ENCODE peak calls at places on chromosomes 16 and 17, in nine cellular contexts. F, C, Y, E, V, H, Z, P and A are unnamed samples.
A peak's percentile ranks its signal among the peaks of the same experiment; 100 is the strongest.

GRCh38 chr17:40071720-40072480 is 9.1 kb downstream of the THRA start:
- DNase-seq in E (peak; percentile 98), H (no peak), Z (peak; percentile 83), Y (peak; percentile 91), P (peak; percentile 93), F (peak; percentile 89), V (peak; percentile 90), C (peak; percentile 88), A (no peak)

GRCh38 chr17:20992416-20992815 is 50.4 kb downstream of the USP22 start:
- DNase-seq in C (no peak), Z (no peak), E (no peak), F (no peak), Y (no peak), P (no peak), V (peak; percentile 50), H (no peak), A (no peak)

GRCh38 chr17:15171433-15172047 is 93.6 kb downstream of the PMP22 start:
- DNase-seq in V (peak; percentile 80), E (peak; percentile 63), F (peak; percentile 42), C (peak; percentile 33), H (peak; percentile 21), Y (peak; percentile 52), P (peak; percentile 86), Z (peak; percentile 75), A (peak; percentile 54)

GRCh38 chr17:65117384-65118035 is 19.7 kb upstream of the RGS9 start:
- DNase-seq in Z (no peak), E (no peak), Y (no peak), P (no peak), H (no peak), F (no peak), C (no peak), V (no peak), A (no peak)

GRCh38 chr17:77594416-77595209 is 363.9 kb upstream of the TNRC6C start:
- DNase-seq in F (no peak), H (no peak), Y (no peak), C (no peak), P (no peak), V (peak; percentile 26), E (no peak), Z (peak; percentile 14), A (no peak)

GRCh38 chr17:78172284-78173024 is 4.1 kb downstream of the SYNGR2 start:
- DNase-seq in H (no peak), C (no peak), V (peak; percentile 86), Z (peak; percentile 83), E (no peak), F (peak; percentile 89), Y (peak; percentile 90), P (no peak), A (no peak)

GRCh38 chr16:8572919-8573724 is 17.2 kb downstream of the TMEM114 start:
- DNase-seq in V (no peak), Z (no peak), Y (no peak), P (no peak), C (no peak), F (no peak), H (no peak), E (no peak), A (no peak)

GRCh38 chr16:23924138-23924537 is 88.4 kb downstream of the PRKCB start:
- DNase-seq in C (no peak), Y (no peak), F (no peak), P (no peak), E (no peak), Z (no peak), H (no peak), V (no peak), A (no peak)

GRCh38 chr17:82518826-82519810 is at the start of gene FOXK2:
- DNase-seq in F (peak; percentile 94), C (peak; percentile 92), V (peak; percentile 96), E (peak; percentile 96), P (peak; percentile 92), H (no peak), Y (peak; percentile 92), Z (peak; percentile 95), A (peak; percentile 89)

GRCh38 chr16:81238296-81239011 is at the start of gene BCO1:
- DNase-seq in H (no peak), V (no peak), P (no peak), Z (no peak), Y (peak; percentile 55), F (peak; percentile 31), E (peak; percentile 66), C (peak; percentile 20), A (peak; percentile 29)

GRCh38 chr16:81241706-81242105 is 3.2 kb downstream of the BCO1 start:
- DNase-seq in F (no peak), P (no peak), Y (no peak), Z (no peak), H (no peak), V (no peak), E (no peak), C (no peak), A (no peak)

GRCh38 chr16:81237282-81237681 is 1.2 kb upstream of the BCO1 start:
- DNase-seq in H (no peak), P (no peak), E (peak; percentile 74), C (peak; percentile 93), F (peak; percentile 64), V (no peak), Y (peak; percentile 37), Z (no peak), A (no peak)

GRCh38 chr16:81239722-81240121 is 1.2 kb downstream of the BCO1 start:
- DNase-seq in E (no peak), V (no peak), P (no peak), Z (no peak), H (no peak), Y (no peak), C (no peak), F (no peak), A (no peak)

GRCh38 chr16:81237942-81238295 is 570 bp upstream of the BCO1 start:
- DNase-seq in V (no peak), P (no peak), E (no peak), Z (no peak), F (no peak), H (no peak), Y (no peak), C (no peak), A (no peak)
- H3K4me3 ChIP-seq in V (peak overlapping the region; percentile 42), P (peak overlapping the region; percentile 50), E (no peak overlapping the region), Z (no peak overlapping the region), F (no peak overlapping the region), H (no peak overlapping the region), Y (peak overlapping the region; percentile 33), C (no peak overlapping the region), A (no peak overlapping the region)

GRCh38 chr17:64063766-64064224 is 43.4 kb upstream of the ICAM2 start:
- DNase-seq in F (peak; percentile 76), E (peak; percentile 82), C (peak; percentile 78), P (no peak), Z (no peak), H (no peak), Y (peak; percentile 74), V (peak; percentile 93), A (no peak)
- H3K4me3 ChIP-seq in F (no peak overlapping the region), E (no peak overlapping the region), C (no peak overlapping the region), P (no peak overlapping the region), Z (no peak overlapping the region), H (no peak overlapping the region), Y (no peak overlapping the region), V (peak overlapping the region; percentile 6), A (no peak overlapping the region)

DNA sequence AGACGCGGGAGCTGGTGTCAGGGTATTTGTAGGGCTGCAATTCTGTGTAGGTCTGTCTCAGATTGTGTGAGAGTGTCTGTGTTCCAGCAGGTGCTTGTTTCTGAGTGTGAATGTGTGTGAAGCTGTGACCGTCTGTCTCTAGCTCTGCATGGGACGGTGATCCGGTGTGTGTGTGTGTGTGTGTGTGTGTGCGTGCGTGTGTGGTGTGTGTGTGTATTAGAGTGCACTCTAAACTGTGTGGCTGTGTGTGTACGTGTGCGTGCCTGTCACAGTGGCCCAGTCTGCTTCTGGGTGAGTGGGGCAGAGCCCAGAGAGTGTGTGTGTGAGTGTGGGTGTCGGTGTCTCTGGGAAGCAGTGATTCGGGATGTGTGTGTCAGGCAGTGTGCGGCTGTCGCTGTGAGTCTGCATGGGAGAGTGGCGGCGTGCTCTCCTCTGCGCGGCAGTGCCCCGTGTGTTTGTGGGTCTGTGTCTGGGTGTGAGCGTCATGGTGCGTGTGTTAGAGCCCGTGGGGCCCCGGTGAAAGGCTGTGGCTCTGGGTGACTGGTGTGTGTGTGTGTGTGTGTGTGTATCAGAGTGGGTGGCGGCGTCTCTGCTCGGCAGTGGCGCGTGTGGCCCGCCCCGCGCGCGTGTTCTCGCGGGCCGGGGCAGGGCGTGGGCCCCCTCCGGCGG is 434 bp upstream of the WSCD1 start:
- DNase-seq in Y (peak; percentile 23), E (no peak), C (no peak), F (peak; percentile 20), V (no peak), P (no peak), Z (no peak), H (no peak), A (no peak)
- H3K4me3 ChIP-seq in Y (no peak overlapping the region), E (no peak overlapping the region), C (peak overlapping the region; percentile 48), F (no peak overlapping the region), V (peak overlapping the region; percentile 19), P (peak overlapping the region; percentile 77), Z (peak overlapping the region; percentile 57), H (no peak overlapping the region), A (peak overlapping the region; percentile 17)

GRCh38 chr17:49001671-49002070 is 4.5 kb downstream of the IGF2BP1 start:
- DNase-seq in H (no peak), Y (no peak), F (no peak), P (no peak), V (no peak), C (no peak), Z (no peak), E (no peak), A (no peak)
- H3K4me3 ChIP-seq in H (no peak overlapping the region), Y (no peak overlapping the region), F (no peak overlapping the region), P (no peak overlapping the region), V (no peak overlapping the region), C (no peak overlapping the region), Z (no peak overlapping the region), E (no peak overlapping the region), A (peak overlapping the region; percentile 90)

DNA sequence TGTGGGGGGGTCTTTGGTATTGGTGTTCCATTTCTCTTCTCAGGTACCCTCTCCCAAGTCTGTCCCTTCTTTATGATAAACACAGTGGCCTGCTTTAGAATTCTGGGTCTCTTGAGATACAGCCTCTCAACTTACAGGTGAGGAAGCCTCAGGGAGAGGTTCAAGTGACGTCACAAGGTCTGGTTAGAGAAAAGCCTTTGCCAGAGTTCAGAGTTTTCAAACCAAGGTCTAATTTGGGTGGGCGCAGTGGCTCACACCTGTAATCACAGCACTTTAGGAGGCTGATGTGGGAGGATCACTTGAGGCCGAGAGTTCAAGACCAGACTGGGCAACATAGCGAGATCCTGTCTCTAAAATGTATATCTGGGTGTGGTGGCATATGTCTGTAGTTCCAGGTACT is 2.1 kb downstream of the IRF8 start:
- DNase-seq in F (no peak), H (no peak), Y (no peak), E (no peak), Z (no peak), C (no peak), P (no peak), V (no peak), A (no peak)
- H3K4me3 ChIP-seq in F (no peak overlapping the region), H (no peak overlapping the region), Y (no peak overlapping the region), E (no peak overlapping the region), Z (no peak overlapping the region), C (no peak overlapping the region), P (peak overlapping the region; percentile 62), V (peak overlapping the region; percentile 65), A (no peak overlapping the region)